ENCODE peak calls at places on chromosomes 16 and 17, in ten cellular contexts. One of them, this sample, is unnamed.

GRCh38 chr16:9381399-9381798 is 290.0 kb downstream of the HAPSTR1 start:
- DNase-seq in NCI-H748 treated with DMSO at 0.1 percent for 48 hours: no peak
- DNase-seq in ELF-1: no peak
- DNase-seq in islet precursor cell: no peak
- DNase-seq in activated T-cell treated with anti-CD3 and anti-CD28 coated beads, Interleukin-2, amount 50 U/mL, for 72 hours: no peak
- DNase-seq in hippocampal formation: no peak
- DNase-seq in stimulated activated CD8-positive, alpha-beta memory T cell treated with anti-CD3 and anti-CD28 coated beads, Interleukin-7, amount 100 ng/mL, for 24 hours: no peak
- DNase-seq in AG08396: no peak
- DNase-seq in EL: no peak
- DNase-seq in mucosa of gallbladder: no peak
- DNase-seq in this sample: no peak

GRCh38 chr17:1714980-1715802 is 5.0 kb upstream of the TLCD2 start:
- DNase-seq in NCI-H748 treated with DMSO at 0.1 percent for 48 hours: no peak
- DNase-seq in ELF-1: peak; percentile 95
- DNase-seq in islet precursor cell: peak; percentile 98
- DNase-seq in activated T-cell treated with anti-CD3 and anti-CD28 coated beads, Interleukin-2, amount 50 U/mL, for 72 hours: peak; percentile 69
- DNase-seq in hippocampal formation: no peak
- DNase-seq in stimulated activated CD8-positive, alpha-beta memory T cell treated with anti-CD3 and anti-CD28 coated beads, Interleukin-7, amount 100 ng/mL, for 24 hours: no peak
- DNase-seq in AG08396: peak; percentile 89
- DNase-seq in EL: peak; percentile 96
- DNase-seq in mucosa of gallbladder: peak; percentile 79
- DNase-seq in this sample: peak; percentile 92

GRCh38 chr17:14118951-14119350 is 49.6 kb downstream of the COX10 start:
- DNase-seq in NCI-H748 treated with DMSO at 0.1 percent for 48 hours: no peak
- DNase-seq in ELF-1: no peak
- DNase-seq in islet precursor cell: no peak
- DNase-seq in activated T-cell treated with anti-CD3 and anti-CD28 coated beads, Interleukin-2, amount 50 U/mL, for 72 hours: peak; percentile 24
- DNase-seq in hippocampal formation: no peak
- DNase-seq in stimulated activated CD8-positive, alpha-beta memory T cell treated with anti-CD3 and anti-CD28 coated beads, Interleukin-7, amount 100 ng/mL, for 24 hours: no peak
- DNase-seq in AG08396: no peak
- DNase-seq in EL: no peak
- DNase-seq in mucosa of gallbladder: no peak
- DNase-seq in this sample: no peak

GRCh38 chr17:79742951-79743476 is 12.3 kb downstream of the ENPP7 start:
- DNase-seq in NCI-H748 treated with DMSO at 0.1 percent for 48 hours: no peak
- DNase-seq in ELF-1: peak; percentile 69
- DNase-seq in islet precursor cell: no peak
- DNase-seq in activated T-cell treated with anti-CD3 and anti-CD28 coated beads, Interleukin-2, amount 50 U/mL, for 72 hours: no peak
- DNase-seq in hippocampal formation: no peak
- DNase-seq in stimulated activated CD8-positive, alpha-beta memory T cell treated with anti-CD3 and anti-CD28 coated beads, Interleukin-7, amount 100 ng/mL, for 24 hours: no peak
- DNase-seq in AG08396: no peak
- DNase-seq in EL: no peak
- DNase-seq in mucosa of gallbladder: peak; percentile 33
- DNase-seq in this sample: no peak

GRCh38 chr17:7951143-7951792 is 19.3 kb downstream of the CNTROB start:
- DNase-seq in NCI-H748 treated with DMSO at 0.1 percent for 48 hours: no peak
- DNase-seq in ELF-1: no peak
- DNase-seq in islet precursor cell: no peak
- DNase-seq in activated T-cell treated with anti-CD3 and anti-CD28 coated beads, Interleukin-2, amount 50 U/mL, for 72 hours: peak; percentile 57
- DNase-seq in hippocampal formation: no peak
- DNase-seq in stimulated activated CD8-positive, alpha-beta memory T cell treated with anti-CD3 and anti-CD28 coated beads, Interleukin-7, amount 100 ng/mL, for 24 hours: no peak
- DNase-seq in AG08396: no peak
- DNase-seq in EL: no peak
- DNase-seq in mucosa of gallbladder: no peak
- DNase-seq in this sample: no peak

GRCh38 chr16:54236761-54237160 is 49.8 kb downstream of the IRX3 start:
- DNase-seq in NCI-H748 treated with DMSO at 0.1 percent for 48 hours: no peak
- DNase-seq in ELF-1: no peak
- DNase-seq in islet precursor cell: no peak
- DNase-seq in activated T-cell treated with anti-CD3 and anti-CD28 coated beads, Interleukin-2, amount 50 U/mL, for 72 hours: no peak
- DNase-seq in hippocampal formation: no peak
- DNase-seq in stimulated activated CD8-positive, alpha-beta memory T cell treated with anti-CD3 and anti-CD28 coated beads, Interleukin-7, amount 100 ng/mL, for 24 hours: no peak
- DNase-seq in AG08396: peak; percentile 16
- DNase-seq in EL: peak; percentile 74
- DNase-seq in mucosa of gallbladder: no peak
- DNase-seq in this sample: no peak

GRCh38 chr17:21177401-21177800 is 36.6 kb downstream of the TMEM11 start:
- DNase-seq in NCI-H748 treated with DMSO at 0.1 percent for 48 hours: no peak
- DNase-seq in ELF-1: no peak
- DNase-seq in islet precursor cell: no peak
- DNase-seq in activated T-cell treated with anti-CD3 and anti-CD28 coated beads, Interleukin-2, amount 50 U/mL, for 72 hours: no peak
- DNase-seq in hippocampal formation: no peak
- DNase-seq in stimulated activated CD8-positive, alpha-beta memory T cell treated with anti-CD3 and anti-CD28 coated beads, Interleukin-7, amount 100 ng/mL, for 24 hours: no peak
- DNase-seq in AG08396: peak; percentile 1
- DNase-seq in EL: no peak
- DNase-seq in mucosa of gallbladder: no peak
- DNase-seq in this sample: peak; percentile 3

GRCh38 chr17:40373999-40374398 is 9.5 kb upstream of the GJD3 start:
- DNase-seq in NCI-H748 treated with DMSO at 0.1 percent for 48 hours: no peak
- DNase-seq in ELF-1: no peak
- DNase-seq in islet precursor cell: peak; percentile 11
- DNase-seq in activated T-cell treated with anti-CD3 and anti-CD28 coated beads, Interleukin-2, amount 50 U/mL, for 72 hours: no peak
- DNase-seq in hippocampal formation: no peak
- DNase-seq in stimulated activated CD8-positive, alpha-beta memory T cell treated with anti-CD3 and anti-CD28 coated beads, Interleukin-7, amount 100 ng/mL, for 24 hours: no peak
- DNase-seq in AG08396: no peak
- DNase-seq in EL: no peak
- DNase-seq in mucosa of gallbladder: no peak
- DNase-seq in this sample: no peak

GRCh38 chr17:30982855-30983254 is 12.0 kb downstream of the RNF135 start:
- DNase-seq in NCI-H748 treated with DMSO at 0.1 percent for 48 hours: no peak
- DNase-seq in ELF-1: no peak
- DNase-seq in islet precursor cell: no peak
- DNase-seq in activated T-cell treated with anti-CD3 and anti-CD28 coated beads, Interleukin-2, amount 50 U/mL, for 72 hours: no peak
- DNase-seq in hippocampal formation: no peak
- DNase-seq in stimulated activated CD8-positive, alpha-beta memory T cell treated with anti-CD3 and anti-CD28 coated beads, Interleukin-7, amount 100 ng/mL, for 24 hours: no peak
- DNase-seq in AG08396: no peak
- DNase-seq in EL: no peak
- DNase-seq in mucosa of gallbladder: no peak
- DNase-seq in this sample: no peak

GRCh38 chr16:80300876-80301275 is 239.9 kb upstream of the DYNLRB2 start:
- DNase-seq in NCI-H748 treated with DMSO at 0.1 percent for 48 hours: no peak
- DNase-seq in ELF-1: no peak
- DNase-seq in islet precursor cell: no peak
- DNase-seq in activated T-cell treated with anti-CD3 and anti-CD28 coated beads, Interleukin-2, amount 50 U/mL, for 72 hours: no peak
- DNase-seq in hippocampal formation: no peak
- DNase-seq in stimulated activated CD8-positive, alpha-beta memory T cell treated with anti-CD3 and anti-CD28 coated beads, Interleukin-7, amount 100 ng/mL, for 24 hours: no peak
- DNase-seq in AG08396: peak; percentile 58
- DNase-seq in EL: peak; percentile 94
- DNase-seq in mucosa of gallbladder: no peak
- DNase-seq in this sample: no peak

GRCh38 chr17:44108440-44109311 is 14.8 kb downstream of the HDAC5 start:
- DNase-seq in NCI-H748 treated with DMSO at 0.1 percent for 48 hours: no peak
- DNase-seq in ELF-1: peak; percentile 81
- DNase-seq in islet precursor cell: peak; percentile 93
- DNase-seq in activated T-cell treated with anti-CD3 and anti-CD28 coated beads, Interleukin-2, amount 50 U/mL, for 72 hours: no peak
- DNase-seq in hippocampal formation: no peak
- DNase-seq in stimulated activated CD8-positive, alpha-beta memory T cell treated with anti-CD3 and anti-CD28 coated beads, Interleukin-7, amount 100 ng/mL, for 24 hours: no peak
- DNase-seq in AG08396: peak; percentile 95
- DNase-seq in EL: peak; percentile 99
- DNase-seq in mucosa of gallbladder: peak; percentile 90
- DNase-seq in this sample: peak; percentile 94

GRCh38 chr16:81650982-81651562 is 128.0 kb upstream of the PLCG2 start:
- DNase-seq in NCI-H748 treated with DMSO at 0.1 percent for 48 hours: no peak
- DNase-seq in ELF-1: peak; percentile 75
- DNase-seq in islet precursor cell: peak; percentile 82
- DNase-seq in activated T-cell treated with anti-CD3 and anti-CD28 coated beads, Interleukin-2, amount 50 U/mL, for 72 hours: no peak
- DNase-seq in hippocampal formation: no peak
- DNase-seq in stimulated activated CD8-positive, alpha-beta memory T cell treated with anti-CD3 and anti-CD28 coated beads, Interleukin-7, amount 100 ng/mL, for 24 hours: no peak
- DNase-seq in AG08396: no peak
- DNase-seq in EL: no peak
- DNase-seq in mucosa of gallbladder: peak; percentile 57
- DNase-seq in this sample: peak; percentile 80

GRCh38 chr16:68031951-68032350 is 8.9 kb downstream of the DUS2 start:
- DNase-seq in NCI-H748 treated with DMSO at 0.1 percent for 48 hours: no peak
- DNase-seq in ELF-1: no peak
- DNase-seq in islet precursor cell: no peak
- DNase-seq in activated T-cell treated with anti-CD3 and anti-CD28 coated beads, Interleukin-2, amount 50 U/mL, for 72 hours: no peak
- DNase-seq in hippocampal formation: no peak
- DNase-seq in stimulated activated CD8-positive, alpha-beta memory T cell treated with anti-CD3 and anti-CD28 coated beads, Interleukin-7, amount 100 ng/mL, for 24 hours: no peak
- DNase-seq in AG08396: no peak
- DNase-seq in EL: peak; percentile 57
- DNase-seq in mucosa of gallbladder: no peak
- DNase-seq in this sample: no peak

GRCh38 chr17:7856081-7856791 is 1.1 kb downstream of the NAA38 start:
- DNase-seq in NCI-H748 treated with DMSO at 0.1 percent for 48 hours: peak; percentile 75
- DNase-seq in ELF-1: peak; percentile 45
- DNase-seq in islet precursor cell: peak; percentile 69
- DNase-seq in activated T-cell treated with anti-CD3 and anti-CD28 coated beads, Interleukin-2, amount 50 U/mL, for 72 hours: no peak
- DNase-seq in hippocampal formation: no peak
- DNase-seq in stimulated activated CD8-positive, alpha-beta memory T cell treated with anti-CD3 and anti-CD28 coated beads, Interleukin-7, amount 100 ng/mL, for 24 hours: no peak
- DNase-seq in AG08396: no peak
- DNase-seq in EL: peak; percentile 38
- DNase-seq in mucosa of gallbladder: no peak
- DNase-seq in this sample: peak; percentile 76

GRCh38 chr17:49554694-49555494 is 20.8 kb upstream of the NXPH3 start:
- DNase-seq in NCI-H748 treated with DMSO at 0.1 percent for 48 hours: no peak
- DNase-seq in ELF-1: no peak
- DNase-seq in islet precursor cell: peak; percentile 54
- DNase-seq in activated T-cell treated with anti-CD3 and anti-CD28 coated beads, Interleukin-2, amount 50 U/mL, for 72 hours: no peak
- DNase-seq in hippocampal formation: no peak
- DNase-seq in stimulated activated CD8-positive, alpha-beta memory T cell treated with anti-CD3 and anti-CD28 coated beads, Interleukin-7, amount 100 ng/mL, for 24 hours: no peak
- DNase-seq in AG08396: peak; percentile 11
- DNase-seq in EL: no peak
- DNase-seq in mucosa of gallbladder: no peak
- DNase-seq in this sample: no peak

GRCh38 chr17:20068445-20068844 is 59.3 kb downstream of the SPECC1 start:
- DNase-seq in NCI-H748 treated with DMSO at 0.1 percent for 48 hours: no peak
- DNase-seq in ELF-1: no peak
- DNase-seq in islet precursor cell: no peak
- DNase-seq in activated T-cell treated with anti-CD3 and anti-CD28 coated beads, Interleukin-2, amount 50 U/mL, for 72 hours: no peak
- DNase-seq in hippocampal formation: no peak
- DNase-seq in stimulated activated CD8-positive, alpha-beta memory T cell treated with anti-CD3 and anti-CD28 coated beads, Interleukin-7, amount 100 ng/mL, for 24 hours: no peak
- DNase-seq in AG08396: no peak
- DNase-seq in EL: no peak
- DNase-seq in mucosa of gallbladder: no peak
- DNase-seq in this sample: no peak

GRCh38 chr17:13590441-13590840 is 11.3 kb downstream of the HS3ST3A1 start:
- DNase-seq in NCI-H748 treated with DMSO at 0.1 percent for 48 hours: no peak
- DNase-seq in ELF-1: no peak
- DNase-seq in islet precursor cell: no peak
- DNase-seq in activated T-cell treated with anti-CD3 and anti-CD28 coated beads, Interleukin-2, amount 50 U/mL, for 72 hours: no peak
- DNase-seq in hippocampal formation: no peak
- DNase-seq in stimulated activated CD8-positive, alpha-beta memory T cell treated with anti-CD3 and anti-CD28 coated beads, Interleukin-7, amount 100 ng/mL, for 24 hours: no peak
- DNase-seq in AG08396: no peak
- DNase-seq in EL: peak; percentile 41
- DNase-seq in mucosa of gallbladder: no peak
- DNase-seq in this sample: no peak

GRCh38 chr17:58412910-58413630 is 4.3 kb downstream of the RNF43 start:
- DNase-seq in NCI-H748 treated with DMSO at 0.1 percent for 48 hours: no peak
- DNase-seq in ELF-1: no peak
- DNase-seq in islet precursor cell: no peak
- DNase-seq in activated T-cell treated with anti-CD3 and anti-CD28 coated beads, Interleukin-2, amount 50 U/mL, for 72 hours: no peak
- DNase-seq in hippocampal formation: no peak
- DNase-seq in stimulated activated CD8-positive, alpha-beta memory T cell treated with anti-CD3 and anti-CD28 coated beads, Interleukin-7, amount 100 ng/mL, for 24 hours: no peak
- DNase-seq in AG08396: no peak
- DNase-seq in EL: no peak
- DNase-seq in mucosa of gallbladder: no peak
- DNase-seq in this sample: no peak

GRCh38 chr17:82924812-82925211 is 85.0 kb upstream of the ZNF750 start:
- DNase-seq in NCI-H748 treated with DMSO at 0.1 percent for 48 hours: no peak
- DNase-seq in ELF-1: no peak
- DNase-seq in islet precursor cell: no peak
- DNase-seq in activated T-cell treated with anti-CD3 and anti-CD28 coated beads, Interleukin-2, amount 50 U/mL, for 72 hours: no peak
- DNase-seq in hippocampal formation: no peak
- DNase-seq in stimulated activated CD8-positive, alpha-beta memory T cell treated with anti-CD3 and anti-CD28 coated beads, Interleukin-7, amount 100 ng/mL, for 24 hours: no peak
- DNase-seq in AG08396: no peak
- DNase-seq in EL: no peak
- DNase-seq in mucosa of gallbladder: no peak
- DNase-seq in this sample: no peak

GRCh38 chr16:23171234-23171948 is 11.2 kb upstream of the SCNN1G start:
- DNase-seq in NCI-H748 treated with DMSO at 0.1 percent for 48 hours: no peak
- DNase-seq in ELF-1: no peak
- DNase-seq in islet precursor cell: no peak
- DNase-seq in activated T-cell treated with anti-CD3 and anti-CD28 coated beads, Interleukin-2, amount 50 U/mL, for 72 hours: no peak
- DNase-seq in hippocampal formation: no peak
- DNase-seq in stimulated activated CD8-positive, alpha-beta memory T cell treated with anti-CD3 and anti-CD28 coated beads, Interleukin-7, amount 100 ng/mL, for 24 hours: no peak
- DNase-seq in AG08396: peak; percentile 39
- DNase-seq in EL: peak; percentile 56
- DNase-seq in mucosa of gallbladder: no peak
- DNase-seq in this sample: no peak

GRCh38 chr17:61551255-61551742 is 39.7 kb downstream of the NACA2 start:
- DNase-seq in NCI-H748 treated with DMSO at 0.1 percent for 48 hours: no peak
- DNase-seq in ELF-1: no peak
- DNase-seq in islet precursor cell: no peak
- DNase-seq in activated T-cell treated with anti-CD3 and anti-CD28 coated beads, Interleukin-2, amount 50 U/mL, for 72 hours: no peak
- DNase-seq in hippocampal formation: peak; percentile 30
- DNase-seq in stimulated activated CD8-positive, alpha-beta memory T cell treated with anti-CD3 and anti-CD28 coated beads, Interleukin-7, amount 100 ng/mL, for 24 hours: no peak
- DNase-seq in AG08396: peak; percentile 55
- DNase-seq in EL: peak; percentile 60
- DNase-seq in mucosa of gallbladder: no peak
- DNase-seq in this sample: no peak

GRCh38 chr17:64778367-64779290 is 116.5 kb upstream of the SMURF2 start:
- DNase-seq in NCI-H748 treated with DMSO at 0.1 percent for 48 hours: peak; percentile 38
- DNase-seq in ELF-1: peak; percentile 59
- DNase-seq in islet precursor cell: peak; percentile 80
- DNase-seq in activated T-cell treated with anti-CD3 and anti-CD28 coated beads, Interleukin-2, amount 50 U/mL, for 72 hours: no peak
- DNase-seq in hippocampal formation: no peak
- DNase-seq in stimulated activated CD8-positive, alpha-beta memory T cell treated with anti-CD3 and anti-CD28 coated beads, Interleukin-7, amount 100 ng/mL, for 24 hours: no peak
- DNase-seq in AG08396: peak; percentile 31
- DNase-seq in EL: no peak
- DNase-seq in mucosa of gallbladder: no peak
- DNase-seq in this sample: peak; percentile 23

GRCh38 chr17:76385892-76386786 is 1.7 kb downstream of the SPHK1 start:
- DNase-seq in NCI-H748 treated with DMSO at 0.1 percent for 48 hours: peak; percentile 28
- DNase-seq in ELF-1: peak; percentile 89
- DNase-seq in islet precursor cell: peak; percentile 93
- DNase-seq in activated T-cell treated with anti-CD3 and anti-CD28 coated beads, Interleukin-2, amount 50 U/mL, for 72 hours: peak; percentile 93
- DNase-seq in hippocampal formation: no peak
- DNase-seq in stimulated activated CD8-positive, alpha-beta memory T cell treated with anti-CD3 and anti-CD28 coated beads, Interleukin-7, amount 100 ng/mL, for 24 hours: peak; percentile 71
- DNase-seq in AG08396: peak; percentile 96
- DNase-seq in EL: peak; percentile 91
- DNase-seq in mucosa of gallbladder: peak; percentile 70
- DNase-seq in this sample: peak; percentile 69

GRCh38 chr17:393806-394717 is 41.5 kb upstream of the RPH3AL start:
- DNase-seq in NCI-H748 treated with DMSO at 0.1 percent for 48 hours: no peak
- DNase-seq in ELF-1: no peak
- DNase-seq in islet precursor cell: no peak
- DNase-seq in activated T-cell treated with anti-CD3 and anti-CD28 coated beads, Interleukin-2, amount 50 U/mL, for 72 hours: no peak
- DNase-seq in hippocampal formation: no peak
- DNase-seq in stimulated activated CD8-positive, alpha-beta memory T cell treated with anti-CD3 and anti-CD28 coated beads, Interleukin-7, amount 100 ng/mL, for 24 hours: no peak
- DNase-seq in AG08396: no peak
- DNase-seq in EL: no peak
- DNase-seq in mucosa of gallbladder: no peak
- DNase-seq in this sample: no peak

GRCh38 chr16:50744911-50745310 is 3.0 kb downstream of the CYLD start:
- DNase-seq in NCI-H748 treated with DMSO at 0.1 percent for 48 hours: no peak
- DNase-seq in ELF-1: no peak
- DNase-seq in islet precursor cell: no peak
- DNase-seq in activated T-cell treated with anti-CD3 and anti-CD28 coated beads, Interleukin-2, amount 50 U/mL, for 72 hours: no peak
- DNase-seq in hippocampal formation: no peak
- DNase-seq in stimulated activated CD8-positive, alpha-beta memory T cell treated with anti-CD3 and anti-CD28 coated beads, Interleukin-7, amount 100 ng/mL, for 24 hours: no peak
- DNase-seq in AG08396: peak; percentile 37
- DNase-seq in EL: peak; percentile 43
- DNase-seq in mucosa of gallbladder: no peak
- DNase-seq in this sample: no peak

GRCh38 chr16:67430504-67431076 is 331 bp upstream of the HSD11B2 start:
- DNase-seq in NCI-H748 treated with DMSO at 0.1 percent for 48 hours: no peak
- DNase-seq in ELF-1: peak; percentile 56
- DNase-seq in islet precursor cell: no peak
- DNase-seq in activated T-cell treated with anti-CD3 and anti-CD28 coated beads, Interleukin-2, amount 50 U/mL, for 72 hours: peak; percentile 40
- DNase-seq in hippocampal formation: no peak
- DNase-seq in stimulated activated CD8-positive, alpha-beta memory T cell treated with anti-CD3 and anti-CD28 coated beads, Interleukin-7, amount 100 ng/mL, for 24 hours: no peak
- DNase-seq in AG08396: no peak
- DNase-seq in EL: no peak
- DNase-seq in mucosa of gallbladder: peak; percentile 67
- DNase-seq in this sample: peak; percentile 60

GRCh38 chr17:79644617-79645016 is 33.8 kb upstream of the RBFOX3 start:
- DNase-seq in NCI-H748 treated with DMSO at 0.1 percent for 48 hours: no peak
- DNase-seq in ELF-1: no peak
- DNase-seq in islet precursor cell: no peak
- DNase-seq in activated T-cell treated with anti-CD3 and anti-CD28 coated beads, Interleukin-2, amount 50 U/mL, for 72 hours: no peak
- DNase-seq in hippocampal formation: no peak
- DNase-seq in stimulated activated CD8-positive, alpha-beta memory T cell treated with anti-CD3 and anti-CD28 coated beads, Interleukin-7, amount 100 ng/mL, for 24 hours: no peak
- DNase-seq in AG08396: no peak
- DNase-seq in EL: no peak
- DNase-seq in mucosa of gallbladder: no peak
- DNase-seq in this sample: no peak